ENCODE peak calls at places on chromosomes 3 and 15, in seven cellular contexts. Y is HS-5; I is naive thymus-derived CD8-positive, alpha-beta T cell; H is cardiac muscle cell; C is activated CD8-positive, alpha-beta memory T cell treated with anti-CD3 and anti-CD28 coated beads for 4 hours; J is dorsolateral prefrontal cortex; Q is NCI-H1930. E is an unnamed sample.

GRCh38 chr3:155744626-155745324 is at the start of gene PLCH1:
- DNase-seq in Y (no peak), I (peak), H (peak), C (no peak), J (peak), Q (peak), E (peak)

GRCh38 chr3:30256474-30256873 is 349.9 kb upstream of the TGFBR2 start:
- DNase-seq in Y (no peak), I (no peak), H (peak), C (no peak), J (no peak), Q (no peak), E (no peak)

GRCh38 chr15:57158997-57159668 is 217.2 kb upstream of the CGNL1 start:
- DNase-seq in Y (no peak), I (no peak), H (no peak), C (no peak), J (no peak), Q (no peak), E (peak)

GRCh38 chr3:50226888-50227389 is 9.1 kb upstream of the GNAI2 start:
- DNase-seq in Y (no peak), I (no peak), H (peak), C (no peak), J (peak), Q (peak), E (peak)

GRCh38 chr15:51758645-51759044 is 7.2 kb downstream of the TMOD2 start:
- DNase-seq in Y (no peak), I (no peak), H (peak), C (no peak), J (peak), Q (no peak), E (peak)

GRCh38 chr3:41581700-41582099 is 380.2 kb downstream of the ULK4 start:
- DNase-seq in Y (no peak), I (no peak), H (no peak), C (no peak), J (no peak), Q (no peak), E (no peak)

GRCh38 chr3:10312866-10313265 is 8.0 kb downstream of the SEC13 start:
- DNase-seq in Y (no peak), I (no peak), H (no peak), C (no peak), J (no peak), Q (no peak), E (no peak)

GRCh38 chr3:131075632-131076328 is 49.1 kb downstream of the NEK11 start:
- DNase-seq in Y (no peak), I (no peak), H (no peak), C (no peak), J (no peak), Q (no peak), E (no peak)

GRCh38 chr15:99592135-99592845 is 26.5 kb downstream of the MEF2A start:
- DNase-seq in Y (no peak), I (no peak), H (peak), C (no peak), J (no peak), Q (no peak), E (no peak)

GRCh38 chr15:23983500-23984259 is 296.6 kb upstream of the NDN start:
- DNase-seq in Y (no peak), I (no peak), H (no peak), C (no peak), J (no peak), Q (no peak), E (no peak)

GRCh38 chr3:67957268-67957667 is 302.9 kb upstream of the SUCLG2 start:
- DNase-seq in Y (no peak), I (no peak), H (no peak), C (no peak), J (no peak), Q (no peak), E (no peak)